ENCODE peak calls at places on chromosome 12, in ten cellular contexts. N is iPS-NIHi11; E is stimulated activated CD4-positive, alpha-beta T cell treated with anti-CD3 and anti-CD28 coated beads, TNF-alpha, amount 100 ng/mL, for 48 hours; S is posterior cingulate gyrus; U is stomach; J is MCF 10A; T is testis; M is activated CD4-positive, alpha-beta T cell treated with anti-CD3 and anti-CD28 coated beads, Interleukin-2, amount 50 U/mL, for 24 hours; F is hippocampal formation; R is T-helper 1 cell. L is an unnamed sample.

GRCh38 chr12:56011509-56012090 is 9.2 kb upstream of the IKZF4 start:
- DNase-seq in F (no peak), N (no peak), R (no peak), S (no peak), U (no peak), E (no peak), M (no peak), T (no peak), J (no peak), L (no peak)

GRCh38 chr12:16526693-16527092 is 79.3 kb downstream of the LMO3 start:
- DNase-seq in M (no peak), J (peak), E (no peak), S (no peak), T (no peak), R (no peak), U (no peak), F (no peak), N (no peak), L (no peak)

GRCh38 chr12:121287267-121287954 is 9.1 kb downstream of the CAMKK2 start:
- DNase-seq in U (no peak), E (no peak), J (peak), R (no peak), F (no peak), N (no peak), M (no peak), S (no peak), T (no peak), L (no peak)

GRCh38 chr12:96886998-96887677 is 19.9 kb upstream of the NEDD1 start:
- DNase-seq in F (peak), S (no peak), N (peak), R (no peak), M (no peak), E (no peak), J (no peak), T (peak), U (peak), L (no peak)

GRCh38 chr12:5889381-5890047 is 55.5 kb downstream of the ANO2 start:
- DNase-seq in T (no peak), F (no peak), S (no peak), M (no peak), U (no peak), E (no peak), N (peak), R (no peak), J (no peak), L (no peak)

GRCh38 chr12:106078358-106079025 is 60.3 kb downstream of the NUAK1 start:
- DNase-seq in U (no peak), R (no peak), S (peak), M (no peak), E (no peak), J (peak), F (peak), N (no peak), T (no peak), L (peak)

GRCh38 chr12:39912211-39912980 is 193.5 kb downstream of the SLC2A13 start:
- DNase-seq in U (peak), T (no peak), J (peak), S (no peak), F (no peak), M (no peak), R (no peak), N (no peak), E (no peak), L (peak)

GRCh38 chr12:31118831-31119530 is 45.3 kb downstream of the DDX11 start:
- DNase-seq in N (peak), J (no peak), E (no peak), U (peak), S (no peak), F (no peak), M (no peak), R (no peak), T (no peak), L (no peak)

GRCh38 chr12:132302466-132303358 is 26.7 kb downstream of the GALNT9 start:
- DNase-seq in S (no peak), R (no peak), U (no peak), J (no peak), E (no peak), M (no peak), F (no peak), N (no peak), T (no peak), L (no peak)

GRCh38 chr12:96401061-96401871 is 1.0 kb upstream of the CDK17 start:
- DNase-seq in N (peak), T (peak), U (no peak), J (peak), F (no peak), S (no peak), E (no peak), R (peak), M (peak), L (peak)

GRCh38 chr12:98465950-98466349 is 49.4 kb upstream of the TMPO start:
- DNase-seq in N (no peak), M (no peak), R (no peak), F (no peak), E (no peak), S (no peak), J (no peak), T (no peak), U (no peak), L (no peak)

GRCh38 chr12:57127710-57128518 is at the start of gene LRP1:
- DNase-seq in T (peak), S (peak), N (peak), J (peak), U (peak), E (peak), R (peak), M (peak), F (peak), L (peak)

L was measured in transverse colon.